ENCODE peak calls at places on chromosomes 1 and 21, in seven cellular contexts. K, O, Z, H, I, P and V are unnamed samples.

GRCh38 chr1:99004270-99005141 is at the start of gene PLPPR5:
- DNase-seq in K (no peak), O (peak), Z (peak), H (no peak), I (peak), P (no peak), V (peak)

GRCh38 chr1:108082741-108083562 is 117.2 kb downstream of the SLC25A24 start:
- DNase-seq in K (no peak), O (no peak), Z (no peak), H (peak), I (no peak), P (peak), V (no peak)

GRCh38 chr21:38807481-38807880 is 1.8 kb downstream of the ETS2 start:
- DNase-seq in K (no peak), O (no peak), Z (no peak), H (no peak), I (no peak), P (no peak), V (peak)

GRCh38 chr1:235067396-235068154 is 61.1 kb downstream of the TOMM20 start:
- DNase-seq in K (no peak), O (no peak), Z (peak), H (no peak), I (peak), P (peak), V (peak)

GRCh38 chr1:220881918-220882891 is 3.0 kb downstream of the HLX start:
- DNase-seq in K (no peak), O (no peak), Z (no peak), H (no peak), I (peak), P (no peak), V (peak)

GRCh38 chr1:19163261-19163660 is 46.8 kb downstream of the UBR4 start:
- DNase-seq in K (no peak), O (no peak), Z (peak), H (no peak), I (peak), P (peak), V (peak)

GRCh38 chr1:211579434-211580302 is 707 bp upstream of the SLC30A1 start:
- DNase-seq in K (peak), O (peak), Z (peak), H (no peak), I (peak), P (peak), V (peak)

GRCh38 chr1:32900956-32901822 is at the start of gene TMEM54:
- DNase-seq in K (peak), O (no peak), Z (peak), H (no peak), I (peak), P (peak), V (peak)

GRCh38 chr1:51044834-51045233 is 57.2 kb upstream of the C1orf185 start:
- DNase-seq in K (peak), O (no peak), Z (no peak), H (no peak), I (no peak), P (peak), V (no peak)

GRCh38 chr1:47231314-47232186 is 475 bp downstream of the TAL1 start:
- DNase-seq in K (no peak), O (no peak), Z (peak), H (no peak), I (peak), P (no peak), V (peak)

GRCh38 chr1:30043731-30044408 is 679.5 kb downstream of the MATN1 start:
- DNase-seq in K (no peak), O (no peak), Z (no peak), H (no peak), I (no peak), P (no peak), V (no peak)

GRCh38 chr1:201269241-201269640 is 14.1 kb upstream of the PKP1 start:
- DNase-seq in K (no peak), O (no peak), Z (no peak), H (no peak), I (no peak), P (no peak), V (no peak)

GRCh38 chr21:26148071-26148470 is 22.5 kb downstream of the APP start:
- DNase-seq in K (no peak), O (no peak), Z (no peak), H (peak), I (no peak), P (no peak), V (peak)

GRCh38 chr1:24805534-24806301 is 60.5 kb downstream of the CLIC4 start:
- DNase-seq in K (no peak), O (no peak), Z (peak), H (no peak), I (peak), P (peak), V (peak)

GRCh38 chr1:182990413-182991144 is 32.6 kb upstream of the LAMC1 start:
- DNase-seq in K (no peak), O (no peak), Z (peak), H (no peak), I (peak), P (peak), V (no peak)

GRCh38 chr1:56436912-56437403 is 142.4 kb downstream of the PLPP3 start:
- DNase-seq in K (no peak), O (no peak), Z (no peak), H (no peak), I (no peak), P (no peak), V (no peak)

GRCh38 chr1:217133092-217133491 is 409.9 kb upstream of the ESRRG start:
- DNase-seq in K (no peak), O (no peak), Z (no peak), H (no peak), I (no peak), P (no peak), V (peak)

GRCh38 chr1:1861339-1861730 is 29.6 kb downstream of the GNB1 start:
- DNase-seq in K (no peak), O (no peak), Z (no peak), H (no peak), I (no peak), P (no peak), V (peak)

GRCh38 chr1:222084996-222085395 is 343.1 kb upstream of the DUSP10 start:
- DNase-seq in K (no peak), O (no peak), Z (peak), H (no peak), I (peak), P (no peak), V (no peak)

GRCh38 chr21:38958940-38959685 is 153.4 kb downstream of the ETS2 start:
- DNase-seq in K (no peak), O (no peak), Z (peak), H (peak), I (peak), P (no peak), V (peak)

GRCh38 chr1:172673761-172674160 is 14.9 kb downstream of the FASLG start:
- DNase-seq in K (no peak), O (no peak), Z (peak), H (no peak), I (peak), P (peak), V (no peak)

GRCh38 chr1:201503397-201504176 is 3.3 kb downstream of the CSRP1 start:
- DNase-seq in K (no peak), O (no peak), Z (peak), H (no peak), I (peak), P (peak), V (peak)

GRCh38 chr1:217188280-217189235 is 442.3 kb downstream of the GPATCH2 start:
- DNase-seq in K (no peak), O (no peak), Z (peak), H (no peak), I (no peak), P (no peak), V (no peak)

DNA sequence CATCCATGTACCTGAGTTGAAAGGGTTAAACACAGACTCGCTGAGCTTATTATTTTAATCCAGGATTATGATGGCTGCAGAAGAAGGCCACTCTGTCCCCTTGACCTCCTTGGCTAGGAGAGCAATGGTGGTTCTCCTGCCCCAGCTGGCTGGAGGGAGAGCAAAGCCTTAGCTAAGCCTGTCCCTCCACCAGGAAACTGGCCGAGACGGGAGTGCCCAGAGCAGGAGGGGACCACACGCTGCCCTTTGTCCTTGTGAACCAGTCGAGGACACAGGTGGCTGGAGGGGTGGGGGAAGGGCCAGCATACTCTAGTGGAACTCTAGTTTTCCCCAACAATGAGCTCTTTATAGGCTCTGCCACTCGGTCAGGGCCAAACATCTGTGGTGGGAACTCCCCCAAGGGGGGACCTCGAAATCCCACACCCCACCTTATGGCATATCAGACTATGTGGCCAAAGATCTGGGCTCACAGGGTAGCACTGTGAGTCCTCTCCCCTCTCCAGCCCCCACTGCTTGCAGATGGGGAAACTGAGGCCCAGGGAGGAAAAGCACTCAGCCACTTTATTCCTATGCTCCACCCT is 12.9 kb downstream of the KIAA1614 start:
- DNase-seq in K (no peak), O (no peak), Z (no peak), H (no peak), I (no peak), P (no peak), V (peak)
- H3K27ac ChIP-seq in K (no peak), O (no peak), Z (no peak), H (no peak), I (no peak), P (no peak), V (no peak)

GRCh38 chr1:226975259-226975908 is 35.3 kb downstream of the COQ8A start:
- DNase-seq in K (no peak), O (no peak), Z (no peak), H (no peak), I (no peak), P (no peak), V (peak)
- H3K4me2 ChIP-seq in K (no peak), O (no peak), Z (no peak), H (no peak), I (no peak), P (no peak), V (no peak)

DNA sequence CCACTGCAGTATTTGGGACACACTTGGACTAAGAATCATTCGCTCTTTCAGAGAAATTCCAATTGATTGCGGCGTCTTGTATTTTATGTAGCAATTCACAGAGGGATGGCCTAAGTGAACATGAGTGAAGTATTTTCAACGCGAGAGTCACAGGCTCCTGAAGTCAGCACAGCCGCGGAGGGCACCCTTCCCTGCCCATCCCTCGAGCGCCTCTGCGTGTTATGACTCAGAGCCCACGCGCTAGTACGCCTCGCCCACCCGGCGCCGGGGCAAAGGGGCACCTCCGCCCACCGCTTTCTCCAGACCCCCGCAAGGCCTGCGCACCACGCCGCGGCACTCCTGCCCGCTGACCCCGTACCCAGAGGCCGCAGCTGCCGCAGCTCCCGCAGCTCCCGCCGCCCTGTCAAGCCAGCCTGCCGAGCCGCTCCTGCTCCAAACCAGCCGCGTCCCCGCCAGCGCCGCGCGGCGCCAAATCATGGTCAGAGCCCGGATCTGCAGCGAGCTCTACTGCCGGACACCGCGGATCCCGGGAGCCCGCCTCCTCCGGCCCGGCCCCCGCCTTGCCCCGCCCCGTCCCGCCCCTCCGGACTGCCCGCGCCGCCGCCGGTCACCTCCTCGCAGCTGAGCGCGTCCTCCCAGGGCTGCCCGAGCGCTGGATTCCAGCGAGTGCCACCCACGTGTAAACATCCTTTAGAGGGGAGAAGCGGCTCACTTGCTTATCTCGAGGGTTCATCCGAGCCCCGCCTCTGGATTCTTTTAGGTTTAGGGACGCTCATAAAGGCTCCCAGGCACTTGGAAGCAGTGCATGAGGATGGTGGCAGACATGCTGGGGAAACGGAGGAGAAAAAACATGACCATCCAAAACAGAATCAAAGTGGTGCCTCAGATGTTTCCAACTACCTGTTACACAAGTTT is at the start of gene GLRX2:
- DNase-seq in K (peak), O (peak), Z (peak), H (peak), I (peak), P (peak), V (peak)
- TF ChIP-seq CTCF in K (peak), O (peak), Z (no peak), H (no peak), I (peak), P (no peak), V (no peak)

GRCh38 chr1:17877896-17878295 is 122.8 kb downstream of the ACTL8 start:
- DNase-seq in K (no peak), O (no peak), Z (peak), H (no peak), I (no peak), P (no peak), V (peak)
- H3K27ac ChIP-seq in K (no peak), O (no peak), Z (peak), H (no peak), I (peak), P (no peak), V (peak)

DNA sequence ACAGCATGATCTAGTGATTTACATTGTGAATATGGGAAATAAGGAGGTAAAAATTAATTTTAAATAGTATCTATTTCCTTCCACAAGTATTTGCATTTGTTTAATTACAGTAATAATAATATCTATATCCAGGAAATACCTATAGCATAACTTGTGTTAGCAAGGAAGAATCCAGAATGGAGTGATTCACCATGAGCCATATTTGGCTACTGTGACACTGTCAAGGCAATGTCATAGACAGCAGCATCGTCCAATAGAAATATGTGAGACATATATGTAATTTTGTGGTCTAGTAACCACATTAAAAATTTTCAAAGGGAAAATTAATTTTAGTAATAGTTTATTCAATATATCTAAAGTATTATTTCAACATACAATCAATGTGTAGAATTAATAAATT is 22.1 kb downstream of the CNST start:
- DNase-seq in K (no peak), O (no peak), Z (peak), H (no peak), I (peak), P (peak), V (no peak)
- H3K4me2 ChIP-seq in K (no peak), O (no peak), Z (peak), H (no peak), I (no peak), P (no peak), V (peak)

GRCh38 chr1:110540891-110541685 is 22.1 kb upstream of the KCNA10 start:
- DNase-seq in K (no peak), O (no peak), Z (no peak), H (no peak), I (no peak), P (no peak), V (no peak)

GRCh38 chr1:110538921-110539320 is 19.9 kb upstream of the KCNA10 start:
- DNase-seq in K (no peak), O (no peak), Z (peak), H (no peak), I (no peak), P (peak), V (no peak)

GRCh38 chr1:110535985-110536384 is 17.0 kb upstream of the KCNA10 start:
- DNase-seq in K (no peak), O (no peak), Z (no peak), H (no peak), I (peak), P (no peak), V (no peak)

GRCh38 chr1:110541996-110542395 is 23.0 kb upstream of the KCNA10 start:
- DNase-seq in K (no peak), O (no peak), Z (no peak), H (no peak), I (no peak), P (no peak), V (no peak)

DNA sequence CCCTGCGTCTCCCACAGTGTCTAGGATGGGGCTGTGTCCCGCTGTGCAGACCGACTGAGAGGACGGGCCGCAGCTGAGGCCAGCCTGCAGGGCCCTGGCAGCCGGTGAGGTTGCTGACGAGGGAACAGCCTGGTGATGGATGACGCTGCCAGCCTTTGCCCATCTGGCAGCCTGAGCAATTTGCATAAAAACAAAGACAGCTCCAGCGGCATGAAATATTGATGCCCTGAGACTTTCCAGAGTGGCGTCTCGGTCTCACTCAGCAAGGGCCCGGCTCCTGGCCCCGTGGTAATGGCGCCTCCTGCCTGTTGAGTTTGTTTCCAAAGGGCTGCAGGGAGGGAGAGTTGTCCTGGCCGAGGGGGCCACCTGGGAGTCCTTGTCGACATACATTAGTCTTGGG is 19.1 kb upstream of the KCNA10 start:
- DNase-seq in K (no peak), O (no peak), Z (no peak), H (no peak), I (no peak), P (no peak), V (no peak)
- TF ChIP-seq CTCF in K (no peak), O (no peak), Z (no peak), H (no peak), I (no peak), P (no peak), V (no peak)

DNA sequence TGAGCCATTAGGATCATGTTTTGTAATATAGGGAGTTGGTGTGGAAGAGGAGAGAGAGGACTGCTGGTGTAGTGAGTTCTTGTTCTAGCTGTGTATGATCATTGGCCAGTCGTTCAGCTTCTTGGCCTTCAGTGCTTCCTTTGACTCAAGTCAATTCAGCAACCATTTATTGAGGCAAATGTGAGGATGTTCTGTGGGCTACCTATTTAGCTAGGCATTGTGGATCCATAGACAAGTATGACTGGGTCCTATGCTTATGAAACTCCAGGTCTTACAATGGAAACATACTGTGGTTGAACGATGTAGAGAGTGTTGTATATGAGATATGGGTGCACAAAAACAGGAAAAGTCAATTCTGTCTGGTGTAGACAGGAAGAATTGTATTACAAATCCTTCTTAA is 41.7 kb downstream of the NFIA start:
- DNase-seq in K (no peak), O (no peak), Z (no peak), H (no peak), I (no peak), P (no peak), V (no peak)
- H3K27ac ChIP-seq in K (no peak), O (no peak), Z (no peak), H (no peak), I (no peak), P (no peak), V (no peak)

GRCh38 chr1:41528106-41528505 is 43.6 kb upstream of the EDN2 start:
- DNase-seq in K (no peak), O (no peak), Z (no peak), H (no peak), I (no peak), P (no peak), V (peak)

GRCh38 chr1:41530411-41530810 is 45.9 kb upstream of the EDN2 start:
- DNase-seq in K (no peak), O (no peak), Z (no peak), H (no peak), I (no peak), P (no peak), V (peak)

GRCh38 chr1:41526956-41527561 is 42.6 kb upstream of the EDN2 start:
- DNase-seq in K (no peak), O (no peak), Z (no peak), H (no peak), I (no peak), P (no peak), V (no peak)

GRCh38 chr1:41529621-41530395 is 45.3 kb upstream of the EDN2 start:
- DNase-seq in K (no peak), O (no peak), Z (no peak), H (no peak), I (no peak), P (no peak), V (peak)

DNA sequence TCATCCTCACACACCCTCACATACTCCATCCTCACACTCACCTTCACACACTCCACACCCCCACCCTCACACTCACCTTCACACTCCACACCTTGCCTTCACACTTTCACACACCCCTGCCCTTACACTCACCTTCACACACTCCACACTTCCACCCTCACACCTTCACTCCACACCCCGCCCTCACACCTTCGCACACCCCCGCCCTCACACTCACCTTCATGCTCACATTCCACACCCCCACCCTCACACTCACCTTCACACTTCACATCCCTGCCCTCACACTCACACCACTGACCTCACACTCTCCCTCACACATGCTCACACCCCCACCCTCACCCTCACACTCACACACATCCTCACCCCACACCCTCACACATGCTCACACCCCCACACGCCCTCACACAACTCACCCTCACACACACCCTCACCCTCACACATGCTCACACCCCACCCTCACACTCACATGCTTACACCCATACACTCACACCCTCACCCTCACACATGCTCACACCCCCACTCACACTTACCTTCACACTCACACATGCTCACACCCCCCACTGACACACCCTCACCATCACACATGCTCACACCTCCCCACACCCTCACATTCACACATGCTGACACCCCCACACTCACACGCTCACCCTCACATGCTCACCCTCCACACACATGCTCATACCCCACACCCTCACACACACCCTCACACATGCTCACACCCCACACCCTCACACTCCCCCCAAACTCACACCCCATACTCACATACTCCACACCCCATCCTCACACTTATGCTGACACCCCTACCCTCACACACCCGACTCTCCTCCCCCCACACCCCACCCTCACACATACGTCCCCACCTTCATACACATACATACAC is 44.5 kb upstream of the EDN2 start:
- DNase-seq in K (no peak), O (no peak), Z (no peak), H (no peak), I (no peak), P (no peak), V (peak)
- H3K4me2 ChIP-seq in K (no peak), O (no peak), Z (no peak), H (no peak), I (no peak), P (no peak), V (no peak)

GRCh38 chr1:93275634-93276295 is 69.9 kb upstream of the DR1 start:
- DNase-seq in K (no peak), O (no peak), Z (no peak), H (no peak), I (no peak), P (peak), V (peak)
- TF ChIP-seq CTCF in K (no peak), O (no peak), Z (no peak), H (no peak), I (no peak), P (no peak), V (no peak)